ENCODE peak calls at places on chromosomes 13 and 19, in four cellular contexts. H is aorta; L is gastrocnemius medialis; W is effector memory CD4-positive, alpha-beta T cell. K is an unnamed sample. For H3K36me3 and H3K4me1, the result is how much of the 10 kb centered on the place peaks cover.

GRCh38 chr13:78599911-78600310 is 3.4 kb downstream of the POU4F1 start:
- DNase-seq in H (no peak), L (no peak), W (no peak), K (no peak)

GRCh38 chr13:27261376-27261775 is 9.3 kb upstream of the RASL11A start:
- DNase-seq in H (no peak), L (no peak), W (no peak), K (no peak)

GRCh38 chr13:39326471-39326870 is 276.5 kb downstream of the LHFPL6 start:
- DNase-seq in H (no peak), L (no peak), W (no peak), K (no peak)

GRCh38 chr13:90485441-90485840 is 862.0 kb upstream of the MIR17HG start:
- DNase-seq in H (no peak), L (no peak), W (no peak), K (no peak)

GRCh38 chr19:41997121-41997850 is 3.3 kb upstream of the ATP1A3 start:
- DNase-seq in H (no peak), L (no peak), W (no peak), K (no peak)

GRCh38 chr13:113573065-113573464 is 11.5 kb upstream of the TFDP1 start:
- DNase-seq in H (no peak), L (no peak), W (no peak), K (no peak)

GRCh38 chr13:90534617-90535340 is 812.7 kb upstream of the MIR17HG start:
- DNase-seq in H (no peak), L (no peak), W (no peak), K (no peak)

GRCh38 chr19:30001794-30002193 is 59.8 kb downstream of the URI1 start:
- DNase-seq in H (no peak), L (no peak), W (no peak), K (no peak)

GRCh38 chr13:99665716-99666115 is 164.4 kb downstream of the TM9SF2 start:
- DNase-seq in H (no peak), L (no peak), W (no peak), K (peak)

GRCh38 chr13:37453246-37453645 is 145.3 kb downstream of the POSTN start:
- DNase-seq in H (no peak), L (no peak), W (no peak), K (no peak)

GRCh38 chr13:63249411-63249810 is 1833.8 kb upstream of the PCDH20 start:
- DNase-seq in H (no peak), L (no peak), W (no peak), K (no peak)

GRCh38 chr13:106532111-106532929 is 3.1 kb downstream of the EFNB2 start:
- DNase-seq in H (peak), L (no peak), W (no peak), K (no peak)
- H3K4me3 ChIP-seq in H (peak), L (peak), W (no peak), K (no peak)

DNA sequence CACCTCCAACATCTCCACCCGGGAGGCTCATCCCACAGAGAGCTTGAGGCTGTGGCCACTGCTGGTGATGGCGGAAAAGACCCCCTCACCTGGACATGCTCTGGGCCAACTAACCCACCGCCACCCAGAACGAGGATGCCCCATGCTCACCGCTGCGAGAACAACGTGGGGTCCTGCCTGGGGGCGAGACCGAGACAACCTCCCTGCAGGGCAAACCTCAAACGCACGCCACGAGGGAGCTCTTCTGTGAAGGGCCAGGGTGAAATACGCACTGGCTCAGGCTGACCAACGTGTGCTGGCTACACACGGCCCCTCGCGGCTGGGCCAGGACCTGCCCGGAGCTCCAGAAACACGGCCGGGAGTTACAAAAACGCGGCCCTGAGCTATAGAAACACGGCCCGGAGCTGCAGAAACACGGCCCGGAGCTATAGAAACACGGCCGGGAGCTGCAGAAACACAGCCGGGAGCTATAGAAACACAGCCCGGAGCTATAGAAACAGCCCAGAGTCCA is 19.0 kb upstream of the PLPP2 start:
- DNase-seq in H (peak), L (no peak), W (no peak), K (no peak)
- H3K36me3 ChIP-seq in H (under half), L (under half), W (under half), K (half or more)

GRCh38 chr19:14611051-14611450 is 28.2 kb downstream of the CLEC17A start:
- DNase-seq in H (no peak), L (no peak), W (no peak), K (no peak)

GRCh38 chr19:14603990-14604387 is 21.1 kb downstream of the CLEC17A start:
- DNase-seq in H (no peak), L (no peak), W (no peak), K (no peak)

GRCh38 chr19:14606627-14607026 is 23.7 kb downstream of the CLEC17A start:
- DNase-seq in H (no peak), L (no peak), W (no peak), K (no peak)
- H3K4me1 ChIP-seq in H (under half), L (under half), W (under half), K (under half)

DNA sequence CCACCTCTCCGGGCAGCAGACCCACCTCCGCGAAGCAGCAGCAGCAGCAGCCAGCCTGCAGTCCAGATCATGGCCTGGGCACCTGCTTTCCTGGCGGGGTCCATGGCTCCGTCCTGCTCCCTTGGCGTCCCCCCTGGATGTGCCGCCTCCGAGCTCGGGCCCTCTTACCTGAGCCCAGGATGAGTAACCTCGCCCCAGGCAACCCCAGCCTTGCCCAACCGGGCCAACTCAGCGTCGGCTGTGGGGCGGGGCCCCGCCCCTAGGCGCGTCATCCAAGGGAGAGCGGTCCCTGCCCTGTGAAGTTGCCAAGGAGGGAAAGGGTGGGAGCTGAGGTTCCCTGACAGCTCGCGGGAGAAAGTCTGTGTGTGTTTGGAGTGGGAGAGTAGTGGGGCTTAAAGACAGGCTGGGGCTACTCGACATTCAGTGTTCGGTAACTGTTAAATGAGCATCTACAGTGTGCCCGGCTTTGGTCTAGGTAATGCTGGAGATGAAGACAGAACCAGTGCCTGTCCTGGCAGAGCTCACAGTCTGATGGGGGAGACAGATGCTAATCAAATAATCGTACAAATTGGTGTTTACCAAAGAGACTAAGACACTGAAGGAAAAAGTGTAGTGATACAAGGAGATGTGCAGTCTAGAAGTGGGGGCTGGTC is at the start of gene LYPD3:
- DNase-seq in H (no peak), L (no peak), W (no peak), K (no peak)
- H3K4me3 ChIP-seq in H (no peak), L (no peak), W (peak), K (peak)

GRCh38 chr19:34215666-34216038 is 38.7 kb upstream of the GARRE1 start:
- DNase-seq in H (no peak), L (no peak), W (no peak), K (no peak)
- H3K36me3 ChIP-seq in H (under half), L (under half), W (under half), K (half or more)

GRCh38 chr19:49894879-49895565 is 1.7 kb downstream of the IL4I1 start:
- DNase-seq in H (no peak), L (no peak), W (peak), K (no peak)
- H3K4me1 ChIP-seq in H (under half), L (under half), W (under half), K (under half)

GRCh38 chr19:46718157-46718933 is 1.4 kb upstream of the PRKD2 start:
- DNase-seq in H (peak), L (no peak), W (peak), K (no peak)
- H3K4me3 ChIP-seq in H (no peak), L (no peak), W (peak), K (no peak)

DNA sequence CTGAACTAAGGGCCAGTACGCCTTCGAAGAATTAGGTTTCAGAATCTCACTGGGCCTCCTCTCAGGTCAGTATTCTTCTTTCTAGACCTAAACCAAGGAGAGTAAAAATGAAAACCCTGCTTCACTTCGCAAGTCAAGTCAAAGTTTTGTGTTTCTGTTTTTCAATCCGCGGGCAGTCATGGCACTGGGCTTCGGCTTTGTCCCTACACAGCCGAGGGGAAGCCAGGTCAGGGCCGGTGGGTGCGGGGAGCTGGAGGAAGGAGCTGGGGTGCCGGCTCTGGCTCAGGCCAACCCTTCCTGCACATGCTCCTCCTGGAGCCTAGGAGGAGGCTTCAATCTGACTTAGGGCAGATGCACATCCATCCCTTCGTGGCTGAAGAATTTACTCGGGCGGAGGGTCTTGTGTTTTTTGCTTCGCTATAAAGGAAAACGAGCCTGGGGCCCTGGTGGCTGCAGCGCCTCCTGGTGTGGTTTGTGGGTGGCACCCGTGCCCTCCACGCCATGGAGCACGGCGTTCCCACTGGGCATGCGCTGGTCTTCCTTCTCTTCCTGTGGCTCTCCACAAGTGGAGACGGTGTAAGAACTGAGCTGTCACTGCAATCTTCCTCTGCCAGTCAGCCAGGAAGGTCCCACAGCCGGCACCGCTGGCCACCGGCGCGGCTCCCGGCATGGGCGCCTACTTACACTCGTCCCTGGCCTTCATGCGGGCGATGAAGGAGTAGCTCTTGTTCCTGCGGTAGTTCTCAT is 22.5 kb downstream of the C19orf44 start:
- DNase-seq in H (no peak), L (no peak), W (no peak), K (no peak)
- H3K36me3 ChIP-seq in H (under half), L (under half), W (half or more), K (half or more)

DNA sequence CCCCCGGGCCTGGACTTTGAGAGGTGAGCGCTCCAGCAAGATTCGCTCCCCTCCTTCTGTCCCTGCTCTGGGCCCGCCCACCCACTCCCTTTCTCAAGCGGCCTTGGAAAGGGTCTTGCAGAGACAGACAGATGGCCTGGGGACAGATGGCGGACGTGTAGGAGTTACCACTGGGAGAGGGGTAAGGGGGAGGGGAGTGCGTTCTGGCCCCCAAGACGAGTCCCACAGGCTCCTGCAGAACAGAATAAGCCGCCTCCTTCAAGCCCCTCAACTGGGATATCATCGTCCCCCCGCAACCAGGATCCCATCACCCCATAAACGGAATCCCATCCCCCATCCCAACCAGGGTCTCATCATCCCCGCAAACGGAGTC is 3.6 kb upstream of the TNFAIP8L1 start:
- DNase-seq in H (no peak), L (no peak), W (no peak), K (no peak)
- H3K4me1 ChIP-seq in H (under half), L (under half), W (under half), K (under half)

K was measured in SJSA1.